ENCODE peak calls at places on chromosome 18, in nine cellular contexts. Q is psoas muscle; D is SJCRH30; B is cardiac fibroblast; M is HCT116; S is fibroblast of lung; H is NB4; X is CD8-positive, alpha-beta T cell; J is fibroblast of mammary gland. K is an unnamed sample.

GRCh38 chr18:10936211-10937053 is 212.9 kb downstream of the PIEZO2 start:
- DNase-seq in Q (no peak), D (no peak), B (peak; percentile 7), M (no peak), S (no peak), H (no peak), X (no peak), J (no peak), K (no peak)

GRCh38 chr18:78871631-78872030 is 108.0 kb upstream of the SALL3 start:
- DNase-seq in Q (no peak), D (no peak), B (no peak), M (no peak), S (no peak), H (no peak), X (no peak), J (no peak), K (no peak)

GRCh38 chr18:71831039-71831438 is 713.1 kb downstream of the CBLN2 start:
- DNase-seq in Q (no peak), D (no peak), B (peak; percentile 1), M (no peak), S (peak; percentile 79), H (no peak), X (no peak), J (peak; percentile 23), K (no peak)

GRCh38 chr18:3579701-3580100 is 129.7 kb downstream of the TGIF1 start:
- DNase-seq in Q (no peak), D (no peak), B (peak; percentile 95), M (no peak), S (peak; percentile 90), H (no peak), X (no peak), J (peak; percentile 98), K (no peak)

GRCh38 chr18:9017170-9017899 is 85.2 kb upstream of the NDUFV2 start:
- DNase-seq in Q (peak; percentile 88), D (peak; percentile 74), B (peak; percentile 95), M (peak; percentile 90), S (peak; percentile 91), H (peak; percentile 96), X (peak; percentile 44), J (peak; percentile 96), K (no peak)

GRCh38 chr18:45670281-45670962 is 53.6 kb upstream of the SLC14A1 start:
- DNase-seq in Q (peak; percentile 28), D (no peak), B (peak; percentile 66), M (no peak), S (peak; percentile 78), H (peak; percentile 96), X (peak; percentile 28), J (peak; percentile 76), K (peak; percentile 88)

GRCh38 chr18:44748582-44748981 is 67.9 kb downstream of the SETBP1 start:
- DNase-seq in Q (no peak), D (no peak), B (no peak), M (no peak), S (no peak), H (no peak), X (no peak), J (no peak), K (no peak)

GRCh38 chr18:58362829-58363231 is 266.1 kb downstream of the ALPK2 start:
- DNase-seq in Q (no peak), D (no peak), B (peak; percentile 31), M (no peak), S (peak; percentile 53), H (no peak), X (no peak), J (no peak), K (no peak)

GRCh38 chr18:74268933-74269620 is 22.7 kb downstream of the CYB5A start:
- DNase-seq in Q (no peak), D (no peak), B (no peak), M (no peak), S (no peak), H (no peak), X (no peak), J (no peak), K (no peak)

GRCh38 chr18:5068856-5069255 is 128.2 kb downstream of the AKAIN1 start:
- DNase-seq in Q (no peak), D (no peak), B (peak; percentile 25), M (no peak), S (no peak), H (no peak), X (no peak), J (no peak), K (no peak)

GRCh38 chr18:76895498-76895897 is 73.1 kb downstream of the ZNF236 start:
- DNase-seq in Q (no peak), D (no peak), B (no peak), M (no peak), S (no peak), H (no peak), X (no peak), J (no peak), K (no peak)

GRCh38 chr18:3761266-3761665 is 311.3 kb downstream of the TGIF1 start:
- DNase-seq in Q (no peak), D (no peak), B (no peak), M (no peak), S (no peak), H (no peak), X (no peak), J (no peak), K (no peak)

GRCh38 chr18:79846936-79847557 is 49.3 kb downstream of the KCNG2 start:
- DNase-seq in Q (no peak), D (peak; percentile 13), B (peak; percentile 24), M (no peak), S (no peak), H (no peak), X (no peak), J (peak; percentile 2), K (no peak)

GRCh38 chr18:4831127-4831526 is 365.9 kb downstream of the AKAIN1 start:
- DNase-seq in Q (no peak), D (no peak), B (no peak), M (no peak), S (no peak), H (no peak), X (no peak), J (no peak), K (no peak)

GRCh38 chr18:33844232-33844631 is 266.2 kb downstream of the ASXL3 start:
- DNase-seq in Q (no peak), D (no peak), B (no peak), M (no peak), S (no peak), H (no peak), X (no peak), J (no peak), K (no peak)

GRCh38 chr18:8176554-8176953 is 432.7 kb upstream of the RAB12 start:
- DNase-seq in Q (no peak), D (no peak), B (peak; percentile 1), M (no peak), S (no peak), H (no peak), X (no peak), J (peak; percentile 21), K (no peak)

GRCh38 chr18:70234667-70235459 is 29.4 kb upstream of the RTTN start:
- DNase-seq in Q (no peak), D (no peak), B (peak; percentile 68), M (no peak), S (peak; percentile 23), H (peak; percentile 20), X (no peak), J (peak; percentile 14), K (no peak)

GRCh38 chr18:48230459-48231113 is 178.6 kb downstream of the ZBTB7C start:
- DNase-seq in Q (peak; percentile 76), D (peak; percentile 58), B (peak; percentile 64), M (peak; percentile 57), S (peak; percentile 59), H (peak; percentile 78), X (no peak), J (peak; percentile 65), K (peak; percentile 12)

GRCh38 chr18:22176622-22177495 is 7.5 kb downstream of the GATA6 start:
- DNase-seq in Q (no peak), D (no peak), B (peak; percentile 38), M (no peak), S (peak; percentile 68), H (no peak), X (no peak), J (no peak), K (no peak)

GRCh38 chr18:22176282-22176621 is 6.9 kb downstream of the GATA6 start:
- DNase-seq in Q (no peak), D (no peak), B (no peak), M (no peak), S (no peak), H (no peak), X (no peak), J (no peak), K (no peak)

GRCh38 chr18:22173928-22174301 is 4.5 kb downstream of the GATA6 start:
- DNase-seq in Q (no peak), D (no peak), B (no peak), M (no peak), S (no peak), H (no peak), X (no peak), J (no peak), K (no peak)

GRCh38 chr18:22174341-22175148 is 5.2 kb downstream of the GATA6 start:
- DNase-seq in Q (no peak), D (no peak), B (peak; percentile 6), M (no peak), S (peak; percentile 29), H (no peak), X (no peak), J (no peak), K (no peak)

GRCh38 chr18:22175326-22175725 is 5.9 kb downstream of the GATA6 start:
- DNase-seq in Q (no peak), D (no peak), B (peak; percentile 9), M (no peak), S (no peak), H (no peak), X (no peak), J (no peak), K (no peak)
- H3K4me3 ChIP-seq in Q (no peak overlapping the region), D (no peak overlapping the region), B (peak overlapping the region; percentile 66), M (no peak overlapping the region), S (no peak overlapping the region), H (no peak overlapping the region), X (no peak overlapping the region), J (no peak overlapping the region), K (no peak overlapping the region)

GRCh38 chr18:42298744-42299685 is 344.0 kb downstream of the PIK3C3 start:
- DNase-seq in Q (peak; percentile 65), D (peak; percentile 73), B (peak; percentile 86), M (peak; percentile 12), S (peak; percentile 78), H (peak; percentile 65), X (peak; percentile 32), J (peak; percentile 78), K (peak; percentile 66)
- H3K4me3 ChIP-seq in Q (no peak overlapping the region), D (peak overlapping the region; percentile 37), B (no peak overlapping the region), M (no peak overlapping the region), S (peak overlapping the region; percentile 33), H (no peak overlapping the region), X (no peak overlapping the region), J (peak overlapping the region; percentile 15), K (no peak overlapping the region)

DNA sequence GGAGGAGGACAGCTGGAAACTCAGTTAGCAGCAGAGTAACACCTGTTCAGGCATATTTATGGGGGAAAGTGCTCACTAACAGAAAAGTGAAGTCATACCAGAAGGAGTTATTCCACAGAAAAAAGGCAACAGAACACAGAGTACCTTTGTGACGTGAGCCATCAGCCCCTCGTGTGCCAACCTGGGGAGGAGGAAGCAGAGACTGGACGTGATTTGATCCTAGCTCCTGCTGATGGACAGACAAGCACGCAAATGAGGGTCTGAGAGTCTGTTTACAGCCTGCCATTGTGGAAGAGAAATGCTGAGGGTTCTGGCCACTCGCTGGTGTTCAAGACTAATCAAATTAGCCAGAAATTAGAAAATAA is 120.7 kb downstream of the ZNF521 start:
- DNase-seq in Q (peak; percentile 23), D (no peak), B (no peak), M (no peak), S (no peak), H (no peak), X (no peak), J (no peak), K (no peak)
- H3K4me3 ChIP-seq in Q (peak overlapping the region; percentile 41), D (peak overlapping the region; percentile 33), B (no peak overlapping the region), M (no peak overlapping the region), S (no peak overlapping the region), H (no peak overlapping the region), X (no peak overlapping the region), J (no peak overlapping the region), K (no peak overlapping the region)

GRCh38 chr18:40939636-40940035 is 1015.4 kb upstream of the PIK3C3 start:
- DNase-seq in Q (no peak), D (peak; percentile 27), B (no peak), M (no peak), S (no peak), H (no peak), X (no peak), J (peak; percentile 34), K (no peak)
- H3K4me3 ChIP-seq in Q (peak overlapping the region; percentile 41), D (peak overlapping the region; percentile 50), B (no peak overlapping the region), M (no peak overlapping the region), S (no peak overlapping the region), H (no peak overlapping the region), X (no peak overlapping the region), J (peak overlapping the region; percentile 27), K (no peak overlapping the region)